ENCODE peak calls at places on chromosomes 12 and 14, in four cellular contexts. One of them, this sample, is unnamed.

GRCh38 chr12:110776410-110776809 is 33.7 kb upstream of the PPP1CC start:
- DNase-seq in NCI-H2029: no peak
- DNase-seq in colonic mucosa: no peak
- DNase-seq in NCI-H446: no peak
- DNase-seq in this sample: no peak

GRCh38 chr12:12372946-12373722 is 16.3 kb downstream of the BORCS5 start:
- DNase-seq in NCI-H2029: no peak
- DNase-seq in colonic mucosa: no peak
- DNase-seq in NCI-H446: no peak
- DNase-seq in this sample: no peak

GRCh38 chr12:96078281-96078761 is 42.9 kb upstream of the LTA4H start:
- DNase-seq in NCI-H2029: peak; percentile 42
- DNase-seq in colonic mucosa: no peak
- DNase-seq in NCI-H446: peak; percentile 64
- DNase-seq in this sample: peak; percentile 43

GRCh38 chr14:60514378-60515243 is 5.7 kb downstream of the SIX6 start:
- DNase-seq in NCI-H2029: peak; percentile 90
- DNase-seq in colonic mucosa: no peak
- DNase-seq in NCI-H446: no peak
- DNase-seq in this sample: peak; percentile 62

GRCh38 chr12:128859311-128859710 is 6.0 kb downstream of the GLT1D1 start:
- DNase-seq in NCI-H2029: no peak
- DNase-seq in colonic mucosa: no peak
- DNase-seq in NCI-H446: no peak
- DNase-seq in this sample: no peak

GRCh38 chr14:99752486-99753121 is 40.6 kb upstream of the EML1 start:
- DNase-seq in NCI-H2029: no peak
- DNase-seq in colonic mucosa: no peak
- DNase-seq in NCI-H446: no peak
- DNase-seq in this sample: no peak

GRCh38 chr14:30998100-30998706 is 27.2 kb upstream of the AP4S1 start:
- DNase-seq in NCI-H2029: no peak
- DNase-seq in colonic mucosa: no peak
- DNase-seq in NCI-H446: no peak
- DNase-seq in this sample: no peak

GRCh38 chr14:105490318-105490571 is 801 bp upstream of the TEDC1 start:
- DNase-seq in NCI-H2029: no peak
- DNase-seq in colonic mucosa: no peak
- DNase-seq in NCI-H446: no peak
- DNase-seq in this sample: no peak

GRCh38 chr12:71415336-71416231 is 24.0 kb upstream of the LGR5 start:
- DNase-seq in NCI-H2029: peak; percentile 40
- DNase-seq in colonic mucosa: peak; percentile 43
- DNase-seq in NCI-H446: no peak
- DNase-seq in this sample: peak; percentile 9

GRCh38 chr12:27922591-27923139 is 49.9 kb downstream of the PTHLH start:
- DNase-seq in NCI-H2029: peak; percentile 3
- DNase-seq in colonic mucosa: no peak
- DNase-seq in NCI-H446: peak; percentile 76
- DNase-seq in this sample: no peak

GRCh38 chr14:99590746-99591555 is 13.1 kb downstream of the CCDC85C start:
- DNase-seq in NCI-H2029: no peak
- DNase-seq in colonic mucosa: no peak
- DNase-seq in NCI-H446: no peak
- DNase-seq in this sample: no peak